ENCODE peak calls at places on chromosomes 11 and 22, in eight cellular contexts. T is activated CD4-positive, alpha-beta T cell treated with anti-CD3 and anti-CD28 coated beads, Interleukin-2, amount 50 U/mL, for 4 hours; E is mesenteric fat pad; W is astrocyte of the cerebellum; K is EL; X is fibroblast of mammary gland; N is KBM-7; O is AG08395. U is an unnamed sample.

GRCh38 chr11:99098751-99099150 is 78.0 kb downstream of the CNTN5 start:
- DNase-seq in T (no peak), E (no peak), W (no peak), K (no peak), X (no peak), N (no peak), O (no peak), U (no peak)

GRCh38 chr11:20634044-20634443 is 34.6 kb downstream of the SLC6A5 start:
- DNase-seq in T (no peak), E (no peak), W (no peak), K (no peak), X (no peak), N (no peak), O (no peak), U (no peak)

GRCh38 chr22:37983860-37984791 is at the start of gene SOX10:
- DNase-seq in T (no peak), E (no peak), W (no peak), K (no peak), X (no peak), N (no peak), O (no peak), U (no peak)

GRCh38 chr22:39434243-39434653 is 22.6 kb upstream of the MGAT3 start:
- DNase-seq in T (no peak), E (no peak), W (no peak), K (no peak), X (no peak), N (no peak), O (no peak), U (no peak)

GRCh38 chr22:39490135-39490798 is 11.8 kb upstream of the MIEF1 start:
- DNase-seq in T (peak; percentile 73), E (no peak), W (peak; percentile 37), K (peak; percentile 68), X (peak; percentile 75), N (peak; percentile 69), O (peak; percentile 92), U (no peak)

GRCh38 chr11:1451781-1452470 is 34.7 kb downstream of the MOB2 start:
- DNase-seq in T (no peak), E (no peak), W (no peak), K (no peak), X (no peak), N (no peak), O (no peak), U (no peak)

GRCh38 chr11:1916986-1917522 is 2.4 kb upstream of the TNNT3 start:
- DNase-seq in T (no peak), E (no peak), W (no peak), K (no peak), X (no peak), N (no peak), O (no peak), U (no peak)

GRCh38 chr11:116853461-116854073 is 16.1 kb upstream of the APOA1 start:
- DNase-seq in T (peak; percentile 35), E (no peak), W (peak; percentile 85), K (peak; percentile 94), X (peak; percentile 96), N (peak; percentile 93), O (peak; percentile 91), U (peak; percentile 100)

GRCh38 chr11:124759268-124760204 is 2.6 kb downstream of the ESAM start:
- DNase-seq in T (no peak), E (no peak), W (no peak), K (no peak), X (no peak), N (peak; percentile 35), O (no peak), U (peak; percentile 100)

GRCh38 chr11:19715373-19715772 is 2.7 kb downstream of the NAV2 start:
- DNase-seq in T (no peak), E (no peak), W (no peak), K (peak; percentile 98), X (peak; percentile 96), N (no peak), O (peak; percentile 68), U (no peak)

GRCh38 chr11:113240790-113241189 is 73.6 kb upstream of the TTC12 start:
- DNase-seq in T (no peak), E (no peak), W (no peak), K (no peak), X (no peak), N (no peak), O (no peak), U (no peak)

GRCh38 chr11:64306876-64307622 is 1.7 kb downstream of the ESRRA start:
- DNase-seq in T (no peak), E (no peak), W (no peak), K (no peak), X (no peak), N (no peak), O (no peak), U (no peak)

GRCh38 chr11:17508306-17508705 is 31.7 kb upstream of the ABCC8 start:
- DNase-seq in T (no peak), E (no peak), W (no peak), K (peak; percentile 40), X (peak; percentile 10), N (no peak), O (no peak), U (no peak)

GRCh38 chr11:100671471-100671870 is 15.6 kb upstream of the ARHGAP42 start:
- DNase-seq in T (no peak), E (no peak), W (no peak), K (peak; percentile 18), X (no peak), N (no peak), O (no peak), U (no peak)

GRCh38 chr22:45680932-45681700 is 9.5 kb downstream of the ATXN10 start:
- DNase-seq in T (no peak), E (no peak), W (no peak), K (peak; percentile 84), X (peak; percentile 79), N (no peak), O (peak; percentile 33), U (no peak)

GRCh38 chr11:66974724-66975402 is at the start of gene C11orf86:
- DNase-seq in T (no peak), E (no peak), W (no peak), K (no peak), X (no peak), N (no peak), O (no peak), U (no peak)

GRCh38 chr11:46234261-46234660 is 43.2 kb upstream of the CREB3L1 start:
- DNase-seq in T (no peak), E (peak; percentile 28), W (no peak), K (no peak), X (no peak), N (no peak), O (no peak), U (no peak)

GRCh38 chr11:75720639-75721038 is 3.0 kb downstream of the MOGAT2 start:
- DNase-seq in T (no peak), E (no peak), W (no peak), K (no peak), X (no peak), N (no peak), O (no peak), U (no peak)

U was measured in GF-D8.